ENCODE peak calls at places on chromosomes 6 and 20, in eight cellular contexts. I is left ventricle myocardium inferior; G is stomach; H is CD8-positive, alpha-beta T cell; E is upper lobe of right lung; Q is endothelial cell of umbilical vein; W is CD8-positive, alpha-beta memory T cell; C is naive thymus-derived CD4-positive, alpha-beta T cell. S is an unnamed sample.
A peak's percentile ranks its signal among the peaks of the same experiment; 100 is the strongest.

GRCh38 chr20:49712918-49713778 is 530 bp downstream of the B4GALT5 start:
- DNase-seq in I (peak; percentile 41), G (peak; percentile 44), H (no peak), E (peak; percentile 78), Q (peak; percentile 48), W (peak; percentile 45), C (no peak), S (peak; percentile 53)

GRCh38 chr6:130945401-130945919 is 117.6 kb downstream of the EPB41L2 start:
- DNase-seq in I (no peak), G (no peak), H (no peak), E (no peak), Q (peak; percentile 89), W (no peak), C (no peak), S (no peak)

GRCh38 chr6:170069611-170070010 is 221.3 kb downstream of the DLL1 start:
- DNase-seq in I (no peak), G (no peak), H (no peak), E (no peak), Q (no peak), W (no peak), C (no peak), S (no peak)

GRCh38 chr20:38973546-38974120 is 11.5 kb downstream of the DHX35 start:
- DNase-seq in I (no peak), G (peak; percentile 55), H (no peak), E (no peak), Q (no peak), W (no peak), C (no peak), S (peak; percentile 17)

GRCh38 chr20:23566199-23566932 is 1.9 kb downstream of the CST9L start:
- DNase-seq in I (no peak), G (no peak), H (no peak), E (no peak), Q (no peak), W (no peak), C (no peak), S (no peak)

GRCh38 chr6:43088654-43089056 is 12.5 kb downstream of the PTK7 start:
- DNase-seq in I (no peak), G (no peak), H (no peak), E (no peak), Q (no peak), W (no peak), C (no peak), S (no peak)

GRCh38 chr20:472889-473292 is 10.6 kb upstream of the TBC1D20 start:
- DNase-seq in I (no peak), G (no peak), H (no peak), E (no peak), Q (no peak), W (no peak), C (no peak), S (no peak)

GRCh38 chr6:133645000-133645619 is 243.8 kb upstream of the TCF21 start:
- DNase-seq in I (no peak), G (no peak), H (no peak), E (no peak), Q (no peak), W (no peak), C (no peak), S (no peak)

GRCh38 chr6:12516070-12516469 is 200.5 kb upstream of the PHACTR1 start:
- DNase-seq in I (no peak), G (peak; percentile 45), H (no peak), E (no peak), Q (no peak), W (no peak), C (no peak), S (peak; percentile 36)

GRCh38 chr6:74018825-74019224 is 322.8 kb downstream of the CD109 start:
- DNase-seq in I (no peak), G (no peak), H (no peak), E (no peak), Q (no peak), W (no peak), C (no peak), S (no peak)

GRCh38 chr20:13008761-13009681 is at the start of gene SPTLC3:
- DNase-seq in I (no peak), G (peak; percentile 48), H (no peak), E (no peak), Q (peak; percentile 16), W (no peak), C (no peak), S (peak; percentile 44)

GRCh38 chr6:43339168-43339567 is 30.3 kb downstream of the ZNF318 start:
- DNase-seq in I (no peak), G (no peak), H (no peak), E (no peak), Q (no peak), W (no peak), C (no peak), S (no peak)

DNA sequence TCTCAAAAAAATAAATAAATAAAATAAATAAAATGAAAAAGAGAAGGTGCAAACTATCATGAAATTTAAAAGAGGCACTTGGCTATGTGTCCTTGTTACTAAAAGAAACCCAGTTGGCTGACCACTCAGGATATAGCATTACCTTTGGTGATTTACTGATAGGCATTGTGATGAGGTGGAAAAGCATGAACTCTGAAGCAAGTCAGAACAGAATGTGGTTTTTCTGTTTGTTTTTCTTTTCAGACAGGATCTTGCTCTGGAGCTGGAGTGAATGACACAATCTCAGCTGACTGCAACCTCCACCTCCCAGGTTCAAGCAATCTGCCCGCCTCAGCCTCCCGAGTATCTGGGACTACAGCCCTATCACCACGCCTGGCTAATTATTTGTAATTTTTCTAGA is 31.9 kb downstream of the ZNF184 start:
- DNase-seq in I (no peak), G (no peak), H (no peak), E (no peak), Q (no peak), W (no peak), C (no peak), S (no peak)
- H3K9me3 ChIP-seq in I (peaks cover 54% of the 10 kb centered on the region), G (no peaks in the 10 kb centered on the region), H (no peaks in the 10 kb centered on the region), E (peaks cover 23% of the 10 kb centered on the region), Q (no peaks in the 10 kb centered on the region), W (peaks cover 6% of the 10 kb centered on the region), C (peaks cover 14% of the 10 kb centered on the region), S (peaks cover 88% of the 10 kb centered on the region)

DNA sequence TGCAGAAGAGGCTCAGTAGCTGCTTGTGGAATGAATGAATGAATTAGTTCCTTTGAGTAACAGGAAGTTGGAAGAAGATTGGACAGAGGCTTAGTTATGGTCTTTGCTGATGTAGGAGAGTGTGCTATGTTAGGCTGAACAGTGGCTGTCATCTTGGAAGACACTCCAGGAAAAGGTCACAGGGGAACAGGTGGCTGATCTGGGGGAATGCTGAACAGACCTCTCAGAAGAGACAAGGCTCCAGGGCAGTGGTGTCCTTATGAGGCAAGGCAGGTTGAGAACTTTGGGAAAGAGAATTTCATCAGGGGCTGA is 62.3 kb downstream of the UTRN start:
- DNase-seq in I (no peak), G (no peak), H (no peak), E (no peak), Q (no peak), W (no peak), C (no peak), S (no peak)
- H3K4me3 ChIP-seq in I (no peak overlapping the region), G (no peak overlapping the region), H (peak overlapping the region; percentile 31), E (no peak overlapping the region), Q (no peak overlapping the region), W (peak overlapping the region; percentile 15), C (peak overlapping the region; percentile 36), S (no peak overlapping the region)

DNA sequence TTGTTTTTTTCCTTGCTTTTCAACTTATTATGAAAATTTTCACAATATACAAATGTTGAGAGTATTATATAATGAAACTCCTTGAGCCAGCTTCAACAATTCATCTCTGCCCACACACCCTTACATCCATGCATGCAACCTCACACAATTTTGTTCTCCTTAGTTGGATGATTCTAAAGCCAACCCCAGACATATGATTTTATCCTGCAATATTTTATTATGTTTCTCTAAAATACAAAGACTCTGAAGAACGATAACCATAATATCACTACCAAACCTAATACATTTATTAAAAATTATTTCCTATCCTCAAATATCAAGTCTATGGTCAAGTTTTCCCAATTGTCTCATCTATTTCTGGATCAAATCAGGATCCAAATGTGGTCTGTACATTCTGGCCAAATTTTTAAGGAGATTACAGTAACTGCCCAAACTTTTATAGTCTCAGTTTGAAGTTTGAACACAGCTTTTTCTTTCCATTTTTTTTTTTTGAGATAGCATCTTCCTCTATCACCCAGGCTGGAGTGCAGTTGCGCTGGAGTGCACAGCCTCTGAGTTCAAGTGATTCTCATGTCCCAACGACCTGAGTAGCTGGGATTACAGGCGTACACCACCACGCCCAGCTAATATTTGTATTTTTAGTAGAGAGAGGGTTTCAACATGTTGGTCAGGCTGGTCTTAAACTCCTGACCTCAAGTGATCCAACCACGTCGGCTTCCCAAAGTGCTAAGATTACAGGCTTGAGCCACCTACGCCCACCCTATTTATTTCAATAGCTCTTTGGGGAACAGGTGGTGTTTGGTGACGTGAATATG is 85.1 kb upstream of the CARMIL1 start:
- DNase-seq in I (no peak), G (no peak), H (no peak), E (no peak), Q (no peak), W (no peak), C (no peak), S (no peak)
- H3K9me3 ChIP-seq in I (no peaks in the 10 kb centered on the region), G (no peaks in the 10 kb centered on the region), H (no peaks in the 10 kb centered on the region), E (no peaks in the 10 kb centered on the region), Q (no peaks in the 10 kb centered on the region), W (no peaks in the 10 kb centered on the region), C (no peaks in the 10 kb centered on the region), S (no peaks in the 10 kb centered on the region)

GRCh38 chr6:11428895-11429294 is 108.7 kb upstream of the TMEM170B start:
- DNase-seq in I (no peak), G (no peak), H (no peak), E (no peak), Q (no peak), W (no peak), C (no peak), S (no peak)

GRCh38 chr6:11428351-11428750 is 109.2 kb upstream of the TMEM170B start:
- DNase-seq in I (no peak), G (no peak), H (no peak), E (no peak), Q (no peak), W (no peak), C (no peak), S (no peak)

GRCh38 chr6:11426571-11426970 is 111.0 kb upstream of the TMEM170B start:
- DNase-seq in I (no peak), G (no peak), H (no peak), E (no peak), Q (peak; percentile 56), W (no peak), C (no peak), S (no peak)

GRCh38 chr6:11427091-11427739 is 110.3 kb upstream of the TMEM170B start:
- DNase-seq in I (no peak), G (no peak), H (no peak), E (no peak), Q (no peak), W (no peak), C (no peak), S (no peak)

DNA sequence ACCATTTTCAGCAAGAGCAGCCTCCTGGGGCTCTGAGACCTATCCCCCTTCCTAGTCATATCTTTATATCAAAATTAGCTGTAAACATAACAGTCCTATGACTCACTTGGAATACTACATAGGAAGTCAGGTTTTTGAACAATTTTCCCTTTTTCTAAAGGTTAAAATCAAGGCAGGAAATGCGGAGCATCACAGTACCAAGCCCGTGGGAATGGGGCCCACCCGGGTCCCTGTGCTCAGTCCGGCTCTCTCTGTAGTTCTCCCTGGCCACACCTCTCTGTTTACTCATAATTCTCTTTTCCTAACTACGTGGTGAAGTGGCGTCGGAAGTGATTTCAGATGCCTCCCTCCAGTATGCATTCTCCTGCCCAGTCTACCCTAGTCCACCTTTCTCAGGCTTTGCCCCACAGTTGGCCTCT is 109.7 kb upstream of the TMEM170B start:
- DNase-seq in I (no peak), G (no peak), H (no peak), E (no peak), Q (peak; percentile 57), W (no peak), C (no peak), S (no peak)
- H3K4me3 ChIP-seq in I (no peak overlapping the region), G (no peak overlapping the region), H (no peak overlapping the region), E (no peak overlapping the region), Q (no peak overlapping the region), W (no peak overlapping the region), C (no peak overlapping the region), S (no peak overlapping the region)

GRCh38 chr6:153130515-153131036 is 506 bp downstream of the RGS17 start:
- DNase-seq in I (no peak), G (no peak), H (no peak), E (peak; percentile 49), Q (no peak), W (no peak), C (no peak), S (no peak)
- H3K9me3 ChIP-seq in I (no peaks in the 10 kb centered on the region), G (no peaks in the 10 kb centered on the region), H (no peaks in the 10 kb centered on the region), E (no peaks in the 10 kb centered on the region), Q (no peaks in the 10 kb centered on the region), W (no peaks in the 10 kb centered on the region), C (no peaks in the 10 kb centered on the region), S (no peaks in the 10 kb centered on the region)